ENCODE peak calls at places on chromosome 10, in five cellular contexts. One of them, this sample, is unnamed.

GRCh38 chr10:91605968-91606367 is 26.9 kb downstream of the PPP1R3C start:
- DNase-seq in NCI-H1417: no peak
- DNase-seq in AG09309: no peak
- DNase-seq in GM23248: no peak
- DNase-seq in activated CD4-positive, alpha-beta T cell treated with anti-CD3 and anti-CD28 coated beads for 24 hours: no peak
- DNase-seq in this sample: no peak

GRCh38 chr10:4131407-4132215 is 346.6 kb upstream of the KLF6 start:
- DNase-seq in activated CD4-positive, alpha-beta T cell treated with anti-CD3 and anti-CD28 coated beads for 24 hours: no peak
- DNase-seq in GM23248: peak
- DNase-seq in NCI-H1417: no peak
- DNase-seq in AG09309: peak
- DNase-seq in this sample: no peak

GRCh38 chr10:14648936-14649335 is 125.8 kb downstream of the FAM107B start:
- DNase-seq in AG09309: no peak
- DNase-seq in NCI-H1417: no peak
- DNase-seq in GM23248: no peak
- DNase-seq in activated CD4-positive, alpha-beta T cell treated with anti-CD3 and anti-CD28 coated beads for 24 hours: no peak
- DNase-seq in this sample: no peak

GRCh38 chr10:106711313-106711906 is 453.1 kb downstream of the SORCS1 start:
- DNase-seq in AG09309: no peak
- DNase-seq in NCI-H1417: peak
- DNase-seq in activated CD4-positive, alpha-beta T cell treated with anti-CD3 and anti-CD28 coated beads for 24 hours: no peak
- DNase-seq in GM23248: peak
- DNase-seq in this sample: no peak

GRCh38 chr10:102814873-102815661 is 22.1 kb downstream of the CYP17A1 start:
- DNase-seq in GM23248: peak
- DNase-seq in AG09309: no peak
- DNase-seq in activated CD4-positive, alpha-beta T cell treated with anti-CD3 and anti-CD28 coated beads for 24 hours: no peak
- DNase-seq in NCI-H1417: no peak
- DNase-seq in this sample: peak

GRCh38 chr10:101222247-101222531 is 7.1 kb downstream of the LBX1 start:
- DNase-seq in GM23248: no peak
- DNase-seq in AG09309: no peak
- DNase-seq in activated CD4-positive, alpha-beta T cell treated with anti-CD3 and anti-CD28 coated beads for 24 hours: no peak
- DNase-seq in NCI-H1417: no peak
- DNase-seq in this sample: no peak

GRCh38 chr10:79321951-79322350 is 25.3 kb upstream of the PPIF start:
- DNase-seq in AG09309: no peak
- DNase-seq in GM23248: no peak
- DNase-seq in NCI-H1417: no peak
- DNase-seq in activated CD4-positive, alpha-beta T cell treated with anti-CD3 and anti-CD28 coated beads for 24 hours: no peak
- DNase-seq in this sample: no peak

GRCh38 chr10:50508315-50509051 is 115.3 kb downstream of the SGMS1 start:
- DNase-seq in activated CD4-positive, alpha-beta T cell treated with anti-CD3 and anti-CD28 coated beads for 24 hours: no peak
- DNase-seq in AG09309: no peak
- DNase-seq in NCI-H1417: no peak
- DNase-seq in GM23248: no peak
- DNase-seq in this sample: no peak

GRCh38 chr10:1151071-1152033 is 95.2 kb downstream of the WDR37 start:
- DNase-seq in activated CD4-positive, alpha-beta T cell treated with anti-CD3 and anti-CD28 coated beads for 24 hours: no peak
- DNase-seq in GM23248: peak
- DNase-seq in AG09309: no peak
- DNase-seq in NCI-H1417: no peak
- DNase-seq in this sample: peak

GRCh38 chr10:21771219-21771618 is 232.3 kb downstream of the DNAJC1 start:
- DNase-seq in AG09309: no peak
- DNase-seq in NCI-H1417: no peak
- DNase-seq in GM23248: no peak
- DNase-seq in activated CD4-positive, alpha-beta T cell treated with anti-CD3 and anti-CD28 coated beads for 24 hours: no peak
- DNase-seq in this sample: no peak

This sample was measured in coronary artery.